ENCODE peak calls at places on chromosomes 16 and 17, in four cellular contexts. K is glutamatergic neuron, C is dorsolateral prefrontal cortex, W is Caki2. R is an unnamed sample.

GRCh38 chr17:64354396-64354795 is 36.3 kb downstream of the PECAM1 start:
- DNase-seq in W (no peak), C (no peak), K (no peak), R (no peak)

GRCh38 chr16:82945420-82946096 is 318.8 kb downstream of the CDH13 start:
- DNase-seq in W (no peak), K (no peak), C (no peak), R (no peak)

GRCh38 chr16:31869511-31870201 is 4.0 kb upstream of the ZNF267 start:
- DNase-seq in C (no peak), K (no peak), W (peak), R (peak)

GRCh38 chr17:63685021-63685420 is 14.9 kb downstream of the LIMD2 start:
- DNase-seq in W (no peak), K (no peak), C (no peak), R (no peak)

GRCh38 chr17:67573987-67574657 is 143.6 kb upstream of the NOL11 start:
- DNase-seq in W (peak), C (no peak), K (no peak), R (no peak)

GRCh38 chr17:6641374-6641818 is 536 bp downstream of the TXNDC17 start:
- DNase-seq in W (no peak), C (no peak), K (no peak), R (no peak)

GRCh38 chr17:4715071-4715749 is 4.8 kb downstream of the ARRB2 start:
- DNase-seq in W (no peak), C (no peak), K (no peak), R (no peak)

GRCh38 chr16:84040823-84041391 is 1.7 kb downstream of the SLC38A8 start:
- DNase-seq in K (no peak), C (no peak), W (no peak), R (no peak)

GRCh38 chr17:34369571-34369970 is 6.5 kb upstream of the CCL1 start:
- DNase-seq in W (no peak), K (no peak), C (no peak), R (no peak)

GRCh38 chr17:14942511-14943185 is 322.5 kb downstream of the PMP22 start:
- DNase-seq in C (no peak), K (no peak), W (peak), R (no peak)

GRCh38 chr16:81500833-81501521 is 56.4 kb downstream of the CMIP start:
- DNase-seq in C (no peak), W (no peak), K (no peak), R (peak)

GRCh38 chr16:73268311-73268997 is 220.5 kb upstream of the ZFHX3 start:
- DNase-seq in W (no peak), C (no peak), K (no peak), R (no peak)

GRCh38 chr17:72287586-72287985 is 166.8 kb downstream of the SOX9 start:
- DNase-seq in C (no peak), W (no peak), K (no peak), R (no peak)

GRCh38 chr16:25014500-25015147 is 545 bp downstream of the ARHGAP17 start:
- DNase-seq in K (peak), W (no peak), C (peak), R (peak)

GRCh38 chr17:6070280-6070894 is at the start of gene WSCD1:
- DNase-seq in W (no peak), K (peak), C (peak), R (no peak)